ENCODE peak calls at places on chromosomes 7 and 10, in six cellular contexts. One of them, this sample, is unnamed.
A peak's percentile ranks its signal among the peaks of the same experiment; 100 is the strongest.

GRCh38 chr7:69962856-69963149 is 364.5 kb downstream of the AUTS2 start:
- DNase-seq in islet precursor cell: no peak
- DNase-seq in fibroblast of mammary gland: peak; percentile 23
- DNase-seq in kidney tubule cell: no peak
- DNase-seq in lower leg skin: no peak
- DNase-seq in GM12892: no peak
- DNase-seq in this sample: no peak

GRCh38 chr7:36312064-36312914 is 77.4 kb upstream of the ANLN start:
- DNase-seq in islet precursor cell: no peak
- DNase-seq in fibroblast of mammary gland: no peak
- DNase-seq in kidney tubule cell: peak; percentile 29
- DNase-seq in lower leg skin: no peak
- DNase-seq in GM12892: peak; percentile 45
- DNase-seq in this sample: no peak

GRCh38 chr10:2121315-2121714 is 384.0 kb upstream of the ADARB2 start:
- DNase-seq in islet precursor cell: no peak
- DNase-seq in fibroblast of mammary gland: no peak
- DNase-seq in kidney tubule cell: no peak
- DNase-seq in lower leg skin: no peak
- DNase-seq in GM12892: no peak
- DNase-seq in this sample: no peak

GRCh38 chr10:30594077-30594476 is 35.5 kb downstream of the LYZL2 start:
- DNase-seq in islet precursor cell: peak; percentile 12
- DNase-seq in fibroblast of mammary gland: no peak
- DNase-seq in kidney tubule cell: no peak
- DNase-seq in lower leg skin: no peak
- DNase-seq in GM12892: no peak
- DNase-seq in this sample: no peak

GRCh38 chr7:111858331-111858730 is 296.0 kb upstream of the IMMP2L start:
- DNase-seq in islet precursor cell: no peak
- DNase-seq in fibroblast of mammary gland: no peak
- DNase-seq in kidney tubule cell: no peak
- DNase-seq in lower leg skin: no peak
- DNase-seq in GM12892: no peak
- DNase-seq in this sample: no peak

GRCh38 chr10:5305374-5305773 is 59.4 kb upstream of the UCN3 start:
- DNase-seq in islet precursor cell: no peak
- DNase-seq in fibroblast of mammary gland: peak; percentile 87
- DNase-seq in kidney tubule cell: no peak
- DNase-seq in lower leg skin: no peak
- DNase-seq in GM12892: no peak
- DNase-seq in this sample: no peak

GRCh38 chr10:79056736-79057391 is 11.9 kb upstream of the ZMIZ1 start:
- DNase-seq in islet precursor cell: no peak
- DNase-seq in fibroblast of mammary gland: no peak
- DNase-seq in kidney tubule cell: no peak
- DNase-seq in lower leg skin: no peak
- DNase-seq in GM12892: no peak
- DNase-seq in this sample: no peak

GRCh38 chr7:98329974-98330373 is 48.5 kb downstream of the BRI3 start:
- DNase-seq in islet precursor cell: no peak
- DNase-seq in fibroblast of mammary gland: peak; percentile 29
- DNase-seq in kidney tubule cell: no peak
- DNase-seq in lower leg skin: no peak
- DNase-seq in GM12892: no peak
- DNase-seq in this sample: no peak

GRCh38 chr10:35765039-35765662 is 123.1 kb upstream of the FZD8 start:
- DNase-seq in islet precursor cell: peak; percentile 72
- DNase-seq in fibroblast of mammary gland: no peak
- DNase-seq in kidney tubule cell: peak; percentile 49
- DNase-seq in lower leg skin: no peak
- DNase-seq in GM12892: no peak
- DNase-seq in this sample: no peak